ENCODE peak calls at places on chromosomes 5 and 9, in ten cellular contexts. One of them, this sample, is unnamed.
A peak's percentile ranks its signal among the peaks of the same experiment; 100 is the strongest.

GRCh38 chr5:65075623-65076250 is 307.0 kb downstream of the CWC27 start:
- DNase-seq in left ventricle myocardium inferior: no peak
- DNase-seq in progenitor cell of endocrine pancreas: no peak
- DNase-seq in heart right ventricle: no peak
- DNase-seq in CD8-positive, alpha-beta T cell: no peak
- DNase-seq in AG10803: no peak
- DNase-seq in GM13976: no peak
- DNase-seq in CD4-positive, alpha-beta T cell: no peak
- DNase-seq in lower lobe of right lung: no peak
- DNase-seq in thoracic aorta: no peak
- DNase-seq in this sample: no peak

GRCh38 chr5:140239939-140240700 is 62.8 kb downstream of the PFDN1 start:
- DNase-seq in GM13976: peak; percentile 78
- DNase-seq in CD8-positive, alpha-beta T cell: peak; percentile 27
- DNase-seq in progenitor cell of endocrine pancreas: peak; percentile 45
- DNase-seq in lower lobe of right lung: peak; percentile 66
- DNase-seq in AG10803: peak; percentile 57
- DNase-seq in left ventricle myocardium inferior: peak; percentile 61
- DNase-seq in CD4-positive, alpha-beta T cell: peak; percentile 37
- DNase-seq in thoracic aorta: no peak
- DNase-seq in heart right ventricle: peak; percentile 57
- DNase-seq in this sample: no peak

GRCh38 chr9:123686131-123686848 is 243.6 kb downstream of the DENND1A start:
- DNase-seq in GM13976: no peak
- DNase-seq in heart right ventricle: no peak
- DNase-seq in CD8-positive, alpha-beta T cell: no peak
- DNase-seq in AG10803: peak; percentile 36
- DNase-seq in lower lobe of right lung: no peak
- DNase-seq in thoracic aorta: no peak
- DNase-seq in progenitor cell of endocrine pancreas: no peak
- DNase-seq in CD4-positive, alpha-beta T cell: no peak
- DNase-seq in left ventricle myocardium inferior: no peak
- DNase-seq in this sample: no peak

GRCh38 chr5:4942831-4943178 is 197.3 kb upstream of the ADAMTS16 start:
- DNase-seq in progenitor cell of endocrine pancreas: no peak
- DNase-seq in AG10803: no peak
- DNase-seq in heart right ventricle: no peak
- DNase-seq in lower lobe of right lung: no peak
- DNase-seq in CD8-positive, alpha-beta T cell: no peak
- DNase-seq in thoracic aorta: no peak
- DNase-seq in CD4-positive, alpha-beta T cell: no peak
- DNase-seq in GM13976: no peak
- DNase-seq in left ventricle myocardium inferior: no peak
- DNase-seq in this sample: no peak

GRCh38 chr9:14829204-14829603 is 81.0 kb downstream of the FREM1 start:
- DNase-seq in CD4-positive, alpha-beta T cell: no peak
- DNase-seq in heart right ventricle: no peak
- DNase-seq in left ventricle myocardium inferior: no peak
- DNase-seq in progenitor cell of endocrine pancreas: no peak
- DNase-seq in GM13976: no peak
- DNase-seq in thoracic aorta: no peak
- DNase-seq in CD8-positive, alpha-beta T cell: no peak
- DNase-seq in lower lobe of right lung: no peak
- DNase-seq in AG10803: no peak
- DNase-seq in this sample: no peak

GRCh38 chr5:131720714-131721113 is 76.1 kb downstream of the FNIP1 start:
- DNase-seq in CD4-positive, alpha-beta T cell: no peak
- DNase-seq in lower lobe of right lung: no peak
- DNase-seq in progenitor cell of endocrine pancreas: no peak
- DNase-seq in CD8-positive, alpha-beta T cell: no peak
- DNase-seq in heart right ventricle: no peak
- DNase-seq in thoracic aorta: no peak
- DNase-seq in AG10803: no peak
- DNase-seq in left ventricle myocardium inferior: no peak
- DNase-seq in GM13976: no peak
- DNase-seq in this sample: no peak

GRCh38 chr9:23492126-23493002 is 333.7 kb downstream of the ELAVL2 start:
- DNase-seq in CD4-positive, alpha-beta T cell: no peak
- DNase-seq in CD8-positive, alpha-beta T cell: no peak
- DNase-seq in heart right ventricle: no peak
- DNase-seq in AG10803: peak; percentile 28
- DNase-seq in progenitor cell of endocrine pancreas: peak; percentile 11
- DNase-seq in thoracic aorta: no peak
- DNase-seq in lower lobe of right lung: no peak
- DNase-seq in left ventricle myocardium inferior: no peak
- DNase-seq in GM13976: no peak
- DNase-seq in this sample: no peak

GRCh38 chr5:138967806-138968448 is 92.8 kb upstream of the LRRTM2 start:
- DNase-seq in CD4-positive, alpha-beta T cell: no peak
- DNase-seq in CD8-positive, alpha-beta T cell: no peak
- DNase-seq in left ventricle myocardium inferior: no peak
- DNase-seq in heart right ventricle: no peak
- DNase-seq in GM13976: no peak
- DNase-seq in thoracic aorta: no peak
- DNase-seq in lower lobe of right lung: peak; percentile 71
- DNase-seq in progenitor cell of endocrine pancreas: no peak
- DNase-seq in AG10803: no peak
- DNase-seq in this sample: no peak

GRCh38 chr5:156155638-156156037 is 171.3 kb upstream of the SGCD start:
- DNase-seq in thoracic aorta: no peak
- DNase-seq in GM13976: no peak
- DNase-seq in lower lobe of right lung: no peak
- DNase-seq in CD4-positive, alpha-beta T cell: no peak
- DNase-seq in AG10803: no peak
- DNase-seq in left ventricle myocardium inferior: no peak
- DNase-seq in heart right ventricle: no peak
- DNase-seq in CD8-positive, alpha-beta T cell: no peak
- DNase-seq in progenitor cell of endocrine pancreas: no peak
- DNase-seq in this sample: no peak

GRCh38 chr5:131846536-131846935 is 49.7 kb upstream of the FNIP1 start:
- DNase-seq in thoracic aorta: no peak
- DNase-seq in heart right ventricle: no peak
- DNase-seq in GM13976: no peak
- DNase-seq in CD8-positive, alpha-beta T cell: no peak
- DNase-seq in AG10803: no peak
- DNase-seq in CD4-positive, alpha-beta T cell: no peak
- DNase-seq in lower lobe of right lung: no peak
- DNase-seq in progenitor cell of endocrine pancreas: no peak
- DNase-seq in left ventricle myocardium inferior: no peak
- DNase-seq in this sample: no peak

GRCh38 chr5:35920890-35921289 is 17.5 kb downstream of the CAPSL start:
- DNase-seq in progenitor cell of endocrine pancreas: peak; percentile 16
- DNase-seq in AG10803: no peak
- DNase-seq in CD4-positive, alpha-beta T cell: no peak
- DNase-seq in CD8-positive, alpha-beta T cell: no peak
- DNase-seq in lower lobe of right lung: no peak
- DNase-seq in thoracic aorta: no peak
- DNase-seq in GM13976: no peak
- DNase-seq in heart right ventricle: no peak
- DNase-seq in left ventricle myocardium inferior: no peak
- DNase-seq in this sample: no peak

GRCh38 chr5:180604271-180604670 is 13.0 kb upstream of the SCGB3A1 start:
- DNase-seq in thoracic aorta: no peak
- DNase-seq in left ventricle myocardium inferior: no peak
- DNase-seq in CD4-positive, alpha-beta T cell: no peak
- DNase-seq in AG10803: no peak
- DNase-seq in heart right ventricle: no peak
- DNase-seq in CD8-positive, alpha-beta T cell: no peak
- DNase-seq in progenitor cell of endocrine pancreas: no peak
- DNase-seq in lower lobe of right lung: peak; percentile 20
- DNase-seq in GM13976: no peak
- DNase-seq in this sample: no peak

GRCh38 chr5:10579537-10580521 is 16.0 kb downstream of the ANKRD33B start:
- DNase-seq in heart right ventricle: no peak
- DNase-seq in left ventricle myocardium inferior: no peak
- DNase-seq in lower lobe of right lung: no peak
- DNase-seq in progenitor cell of endocrine pancreas: no peak
- DNase-seq in GM13976: no peak
- DNase-seq in thoracic aorta: no peak
- DNase-seq in AG10803: no peak
- DNase-seq in CD8-positive, alpha-beta T cell: no peak
- DNase-seq in CD4-positive, alpha-beta T cell: no peak
- DNase-seq in this sample: no peak

GRCh38 chr9:107118873-107119272 is 164.2 kb upstream of the RAD23B start:
- DNase-seq in AG10803: no peak
- DNase-seq in progenitor cell of endocrine pancreas: no peak
- DNase-seq in GM13976: no peak
- DNase-seq in lower lobe of right lung: no peak
- DNase-seq in heart right ventricle: no peak
- DNase-seq in left ventricle myocardium inferior: no peak
- DNase-seq in CD4-positive, alpha-beta T cell: no peak
- DNase-seq in CD8-positive, alpha-beta T cell: no peak
- DNase-seq in thoracic aorta: no peak
- DNase-seq in this sample: no peak

GRCh38 chr5:135393691-135394090 is 5.3 kb downstream of the MACROH2A1 start:
- DNase-seq in CD8-positive, alpha-beta T cell: no peak
- DNase-seq in AG10803: peak; percentile 32
- DNase-seq in progenitor cell of endocrine pancreas: no peak
- DNase-seq in CD4-positive, alpha-beta T cell: no peak
- DNase-seq in GM13976: no peak
- DNase-seq in lower lobe of right lung: no peak
- DNase-seq in thoracic aorta: no peak
- DNase-seq in left ventricle myocardium inferior: no peak
- DNase-seq in heart right ventricle: no peak
- DNase-seq in this sample: no peak

GRCh38 chr5:107867266-107867665 is 196.5 kb upstream of the EFNA5 start:
- DNase-seq in thoracic aorta: no peak
- DNase-seq in heart right ventricle: no peak
- DNase-seq in CD4-positive, alpha-beta T cell: no peak
- DNase-seq in progenitor cell of endocrine pancreas: no peak
- DNase-seq in AG10803: peak; percentile 28
- DNase-seq in GM13976: no peak
- DNase-seq in lower lobe of right lung: no peak
- DNase-seq in left ventricle myocardium inferior: no peak
- DNase-seq in CD8-positive, alpha-beta T cell: no peak
- DNase-seq in this sample: no peak

DNA sequence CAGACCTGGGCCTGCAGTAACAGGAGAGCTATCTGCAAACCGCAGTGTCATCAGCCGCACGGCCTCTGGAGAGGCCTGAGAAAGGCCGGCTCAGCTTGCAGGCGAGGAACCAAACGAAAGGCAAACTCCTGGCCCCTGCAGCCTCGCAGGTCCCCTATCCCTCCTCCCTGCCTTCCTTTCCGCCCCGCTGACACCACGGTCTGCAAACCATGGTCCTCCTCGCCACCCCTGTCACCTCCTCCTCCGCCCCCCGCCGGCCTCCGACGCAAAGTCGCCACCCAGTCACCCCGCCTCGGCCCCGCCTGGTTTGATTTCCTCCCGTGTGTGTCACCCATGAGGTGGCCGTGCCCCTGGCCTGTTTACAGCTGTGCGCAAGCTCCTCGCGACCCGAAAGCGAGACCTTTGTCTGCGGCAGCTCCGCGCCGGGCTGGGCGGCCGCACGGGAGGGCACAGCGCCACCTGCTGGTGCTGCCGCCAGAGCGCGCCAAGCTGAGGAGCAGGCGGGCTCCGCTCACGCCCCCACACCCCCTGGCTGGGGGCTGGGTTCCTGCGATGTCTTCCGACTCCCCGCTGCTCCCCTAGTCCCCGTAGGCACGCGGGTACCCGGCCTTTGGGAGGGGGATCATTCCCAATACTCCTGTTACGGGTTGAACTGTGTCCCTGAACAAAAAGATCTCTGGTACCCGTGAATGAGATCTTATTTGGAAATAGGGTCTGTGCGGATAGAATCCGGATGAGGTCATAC is 19.4 kb downstream of the GBGT1 start:
- DNase-seq in left ventricle myocardium inferior: peak; percentile 56
- DNase-seq in CD4-positive, alpha-beta T cell: peak; percentile 81
- DNase-seq in progenitor cell of endocrine pancreas: peak; percentile 80
- DNase-seq in GM13976: peak; percentile 93
- DNase-seq in lower lobe of right lung: peak; percentile 86
- DNase-seq in heart right ventricle: peak; percentile 83
- DNase-seq in thoracic aorta: peak; percentile 71
- DNase-seq in CD8-positive, alpha-beta T cell: peak; percentile 95
- DNase-seq in AG10803: peak; percentile 54
- DNase-seq in this sample: peak; percentile 86
- TF ChIP-seq CTCF in left ventricle myocardium inferior: peak; percentile 99
- TF ChIP-seq CTCF in CD4-positive, alpha-beta T cell: peak; percentile 99
- TF ChIP-seq CTCF in progenitor cell of endocrine pancreas: peak; percentile 100
- TF ChIP-seq CTCF in GM13976: peak; percentile 98
- TF ChIP-seq CTCF in lower lobe of right lung: peak; percentile 99
- TF ChIP-seq CTCF in heart right ventricle: peak; percentile 99
- TF ChIP-seq CTCF in thoracic aorta: peak; percentile 97
- TF ChIP-seq CTCF in CD8-positive, alpha-beta T cell: peak; percentile 98
- TF ChIP-seq CTCF in AG10803: peak; percentile 70
- TF ChIP-seq CTCF in this sample: peak; percentile 100

GRCh38 chr5:174837919-174838902 is 113.8 kb downstream of the MSX2 start:
- DNase-seq in thoracic aorta: no peak
- DNase-seq in lower lobe of right lung: no peak
- DNase-seq in AG10803: peak; percentile 80
- DNase-seq in CD8-positive, alpha-beta T cell: no peak
- DNase-seq in CD4-positive, alpha-beta T cell: no peak
- DNase-seq in GM13976: no peak
- DNase-seq in progenitor cell of endocrine pancreas: no peak
- DNase-seq in heart right ventricle: no peak
- DNase-seq in left ventricle myocardium inferior: no peak
- DNase-seq in this sample: no peak
- TF ChIP-seq CTCF in thoracic aorta: no peak
- TF ChIP-seq CTCF in lower lobe of right lung: no peak
- TF ChIP-seq CTCF in AG10803: peak; percentile 18
- TF ChIP-seq CTCF in CD8-positive, alpha-beta T cell: no peak
- TF ChIP-seq CTCF in CD4-positive, alpha-beta T cell: no peak
- TF ChIP-seq CTCF in GM13976: no peak
- TF ChIP-seq CTCF in progenitor cell of endocrine pancreas: peak; percentile 51
- TF ChIP-seq CTCF in heart right ventricle: no peak
- TF ChIP-seq CTCF in left ventricle myocardium inferior: peak; percentile 28
- TF ChIP-seq CTCF in this sample: peak; percentile 57

GRCh38 chr5:142015781-142016533 is 3.1 kb upstream of the GNPDA1 start:
- DNase-seq in heart right ventricle: no peak
- DNase-seq in CD4-positive, alpha-beta T cell: peak; percentile 13
- DNase-seq in AG10803: no peak
- DNase-seq in GM13976: no peak
- DNase-seq in thoracic aorta: no peak
- DNase-seq in lower lobe of right lung: no peak
- DNase-seq in CD8-positive, alpha-beta T cell: no peak
- DNase-seq in left ventricle myocardium inferior: no peak
- DNase-seq in progenitor cell of endocrine pancreas: no peak
- DNase-seq in this sample: no peak
- TF ChIP-seq CTCF in heart right ventricle: no peak
- TF ChIP-seq CTCF in CD4-positive, alpha-beta T cell: no peak
- TF ChIP-seq CTCF in AG10803: no peak
- TF ChIP-seq CTCF in GM13976: no peak
- TF ChIP-seq CTCF in thoracic aorta: no peak
- TF ChIP-seq CTCF in lower lobe of right lung: no peak
- TF ChIP-seq CTCF in CD8-positive, alpha-beta T cell: no peak
- TF ChIP-seq CTCF in left ventricle myocardium inferior: no peak
- TF ChIP-seq CTCF in progenitor cell of endocrine pancreas: no peak
- TF ChIP-seq CTCF in this sample: no peak

DNA sequence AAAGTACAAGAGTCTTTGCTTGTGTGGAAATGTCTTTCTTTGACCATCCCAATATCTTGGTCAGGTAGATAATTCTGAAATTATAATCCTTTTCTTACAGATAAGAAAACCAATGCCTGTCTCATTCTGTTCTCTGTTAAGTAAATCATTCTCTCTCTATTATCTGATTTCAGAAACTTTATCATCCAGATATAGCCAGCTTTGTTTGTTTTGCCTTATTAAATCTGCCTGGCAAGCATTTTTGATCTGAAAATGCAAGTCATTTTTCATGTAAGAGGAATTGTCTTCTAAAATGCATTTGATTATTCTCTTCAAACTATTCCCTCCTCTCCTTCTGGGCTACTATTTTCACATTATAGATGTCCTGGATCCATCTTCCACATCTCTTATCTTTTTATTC is 625.5 kb downstream of the CCDC171 start:
- DNase-seq in heart right ventricle: no peak
- DNase-seq in GM13976: no peak
- DNase-seq in CD4-positive, alpha-beta T cell: no peak
- DNase-seq in progenitor cell of endocrine pancreas: no peak
- DNase-seq in AG10803: no peak
- DNase-seq in CD8-positive, alpha-beta T cell: no peak
- DNase-seq in thoracic aorta: no peak
- DNase-seq in left ventricle myocardium inferior: no peak
- DNase-seq in lower lobe of right lung: no peak
- DNase-seq in this sample: no peak
- TF ChIP-seq CTCF in heart right ventricle: no peak
- TF ChIP-seq CTCF in GM13976: no peak
- TF ChIP-seq CTCF in CD4-positive, alpha-beta T cell: no peak
- TF ChIP-seq CTCF in progenitor cell of endocrine pancreas: no peak
- TF ChIP-seq CTCF in AG10803: no peak
- TF ChIP-seq CTCF in CD8-positive, alpha-beta T cell: no peak
- TF ChIP-seq CTCF in thoracic aorta: no peak
- TF ChIP-seq CTCF in left ventricle myocardium inferior: no peak
- TF ChIP-seq CTCF in lower lobe of right lung: no peak
- TF ChIP-seq CTCF in this sample: no peak

This sample was measured in type B pancreatic cell.